ENCODE peak calls at places on chromosomes 5 and 9, in seven cellular contexts. Z is K562, T is heart right ventricle, D is BJ, U is fibroblast of mammary gland, P is A549, L is adrenal gland. A is an unnamed sample.

GRCh38 chr5:73118331-73119011 is 1.9 kb upstream of the TMEM171 start:
- DNase-seq in Z (no peak), T (no peak), D (no peak), U (no peak), P (no peak), L (no peak), A (no peak)

GRCh38 chr5:110909415-110909814 is 162.1 kb upstream of the TSLP start:
- DNase-seq in Z (no peak), T (no peak), D (no peak), U (no peak), P (no peak), L (no peak), A (no peak)

GRCh38 chr5:159978358-159978757 is 30.6 kb upstream of the TTC1 start:
- DNase-seq in Z (no peak), T (no peak), D (no peak), U (no peak), P (no peak), L (no peak), A (no peak)

GRCh38 chr5:150670275-150670960 is 9.4 kb downstream of the MYOZ3 start:
- DNase-seq in Z (no peak), T (no peak), D (no peak), U (no peak), P (no peak), L (no peak), A (no peak)

GRCh38 chr9:106324596-106325280 is 538.2 kb upstream of the ZNF462 start:
- DNase-seq in Z (no peak), T (no peak), D (no peak), U (no peak), P (no peak), L (no peak), A (no peak)

GRCh38 chr5:111967463-111967862 is 210.5 kb upstream of the NREP start:
- DNase-seq in Z (no peak), T (no peak), D (no peak), U (no peak), P (no peak), L (no peak), A (no peak)

GRCh38 chr9:136821333-136822031 is 13.7 kb downstream of the RABL6 start:
- DNase-seq in Z (peak), T (no peak), D (no peak), U (peak), P (no peak), L (no peak), A (no peak)

GRCh38 chr5:105952875-105953274 is 1717.9 kb downstream of the EFNA5 start:
- DNase-seq in Z (no peak), T (no peak), D (no peak), U (peak), P (no peak), L (no peak), A (peak)

GRCh38 chr5:93677344-93678021 is 63.9 kb downstream of the POU5F2 start:
- DNase-seq in Z (no peak), T (peak), D (peak), U (peak), P (no peak), L (peak), A (peak)

GRCh38 chr5:32076699-32077695 is 97.1 kb downstream of the GOLPH3 start:
- DNase-seq in Z (peak), T (peak), D (no peak), U (peak), P (peak), L (no peak), A (peak)

GRCh38 chr9:14198544-14199510 is 115.1 kb downstream of the NFIB start:
- DNase-seq in Z (no peak), T (peak), D (no peak), U (peak), P (no peak), L (peak), A (peak)

GRCh38 chr5:27855491-27855890 is 817.1 kb upstream of the CDH9 start:
- DNase-seq in Z (no peak), T (no peak), D (no peak), U (no peak), P (no peak), L (no peak), A (no peak)

GRCh38 chr5:669111-669841 is 23.9 kb downstream of the TPPP start:
- DNase-seq in Z (peak), T (no peak), D (no peak), U (no peak), P (no peak), L (no peak), A (peak)

GRCh38 chr5:40842351-40842750 is 1.2 kb downstream of the CARD6 start:
- DNase-seq in Z (no peak), T (no peak), D (no peak), U (peak), P (peak), L (no peak), A (no peak)

GRCh38 chr5:145101246-145101645 is 733.9 kb downstream of the PRELID2 start:
- DNase-seq in Z (no peak), T (no peak), D (no peak), U (no peak), P (peak), L (no peak), A (no peak)

GRCh38 chr5:93299596-93300308 is 281.3 kb downstream of the NR2F1-AS1 start:
- DNase-seq in Z (no peak), T (no peak), D (no peak), U (no peak), P (no peak), L (no peak), A (no peak)

GRCh38 chr9:73402081-73403028 is 250.7 kb downstream of the ANXA1 start:
- DNase-seq in Z (no peak), T (no peak), D (no peak), U (peak), P (no peak), L (no peak), A (no peak)

GRCh38 chr5:45542421-45542820 is 153.8 kb downstream of the HCN1 start:
- DNase-seq in Z (no peak), T (no peak), D (no peak), U (no peak), P (no peak), L (no peak), A (no peak)

GRCh38 chr9:34507966-34508365 is 14.8 kb downstream of the ENHO start:
- DNase-seq in Z (no peak), T (no peak), D (no peak), U (no peak), P (no peak), L (no peak), A (no peak)

GRCh38 chr5:68232272-68232671 is 16.7 kb downstream of the PIK3R1 start:
- DNase-seq in Z (no peak), T (no peak), D (no peak), U (no peak), P (no peak), L (no peak), A (no peak)

GRCh38 chr5:2895196-2895595 is 143.7 kb upstream of the IRX2 start:
- DNase-seq in Z (no peak), T (no peak), D (no peak), U (no peak), P (no peak), L (no peak), A (no peak)

GRCh38 chr5:114830114-114830513 is 339.6 kb downstream of the TRIM36 start:
- DNase-seq in Z (no peak), T (no peak), D (no peak), U (no peak), P (no peak), L (no peak), A (no peak)

GRCh38 chr5:10138385-10139057 is 111.2 kb downstream of the ATPSCKMT start:
- DNase-seq in Z (no peak), T (no peak), D (no peak), U (no peak), P (no peak), L (no peak), A (no peak)

GRCh38 chr5:6711409-6712135 is 1.7 kb upstream of the TENT4A start:
- DNase-seq in Z (no peak), T (no peak), D (no peak), U (no peak), P (no peak), L (no peak), A (no peak)

GRCh38 chr9:686381-686813 is 155.1 kb upstream of the DMRT1 start:
- DNase-seq in Z (no peak), T (no peak), D (no peak), U (peak), P (no peak), L (no peak), A (no peak)

GRCh38 chr9:116152941-116153764 is 438 bp upstream of the PAPPA start:
- DNase-seq in Z (no peak), T (no peak), D (no peak), U (peak), P (peak), L (no peak), A (no peak)

GRCh38 chr5:181203842-181204560 is 995 bp downstream of the TRIM7 start:
- DNase-seq in Z (peak), T (no peak), D (no peak), U (no peak), P (peak), L (no peak), A (peak)

GRCh38 chr9:8349928-8350327 is 550.4 kb upstream of the DMAC1 start:
- DNase-seq in Z (no peak), T (no peak), D (no peak), U (no peak), P (no peak), L (no peak), A (no peak)
- TF ChIP-seq CTCF in Z (no peak), T (no peak), D (no peak), U (no peak), P (no peak), L (no peak), A (no peak)

GRCh38 chr5:176902102-176902814 is 3.1 kb upstream of the HK3 start:
- DNase-seq in Z (no peak), T (no peak), D (no peak), U (no peak), P (no peak), L (no peak), A (no peak)

GRCh38 chr5:176899296-176899891 is at the start of gene HK3:
- DNase-seq in Z (no peak), T (no peak), D (no peak), U (no peak), P (no peak), L (no peak), A (no peak)

GRCh38 chr5:176901260-176902101 is 2.3 kb upstream of the HK3 start:
- DNase-seq in Z (no peak), T (no peak), D (no peak), U (no peak), P (no peak), L (no peak), A (no peak)

GRCh38 chr5:176899946-176900782 is 1.0 kb upstream of the HK3 start:
- DNase-seq in Z (no peak), T (no peak), D (no peak), U (no peak), P (no peak), L (no peak), A (no peak)

GRCh38 chr5:176900783-176901204 is 1.6 kb upstream of the HK3 start:
- DNase-seq in Z (no peak), T (no peak), D (no peak), U (no peak), P (no peak), L (no peak), A (no peak)
- H3K4me3 ChIP-seq in Z (no peak), T (no peak), D (no peak), U (no peak), P (no peak), L (no peak), A (no peak)

GRCh38 chr5:75046366-75047142 is 5.8 kb downstream of the GCNT4 start:
- DNase-seq in Z (no peak), T (no peak), D (no peak), U (no peak), P (no peak), L (no peak), A (no peak)

GRCh38 chr5:75049581-75050274 is 2.6 kb downstream of the GCNT4 start:
- DNase-seq in Z (peak), T (no peak), D (no peak), U (peak), P (peak), L (peak), A (peak)

GRCh38 chr5:75048457-75048953 is 3.9 kb downstream of the GCNT4 start:
- DNase-seq in Z (no peak), T (no peak), D (no peak), U (peak), P (no peak), L (no peak), A (no peak)

GRCh38 chr5:75045071-75045470 is 7.3 kb downstream of the GCNT4 start:
- DNase-seq in Z (no peak), T (no peak), D (no peak), U (no peak), P (no peak), L (no peak), A (no peak)

DNA sequence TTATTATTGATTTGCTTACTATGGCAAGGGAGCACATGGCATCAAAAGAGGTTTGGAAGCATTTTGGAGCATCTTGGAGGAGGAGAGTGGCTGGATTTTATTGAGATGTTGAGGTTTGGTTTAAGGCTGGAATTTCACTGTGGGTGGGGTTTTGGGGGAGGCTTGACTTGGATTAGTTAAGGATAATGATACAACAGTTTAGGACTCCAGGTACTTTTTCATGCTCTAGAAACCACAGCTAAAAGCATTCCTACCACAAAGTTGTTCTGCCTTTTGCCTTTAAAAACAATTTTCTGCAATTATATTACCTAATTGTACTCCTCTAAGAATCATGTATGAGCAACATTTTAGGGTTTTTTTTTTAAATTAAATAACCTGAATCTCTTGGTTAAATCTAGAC is 5.0 kb downstream of the GCNT4 start:
- DNase-seq in Z (no peak), T (no peak), D (no peak), U (no peak), P (no peak), L (no peak), A (no peak)
- TF ChIP-seq CTCF in Z (no peak), T (no peak), D (no peak), U (no peak), P (no peak), L (no peak), A (no peak)

GRCh38 chr9:114553202-114553601 is 34.4 kb upstream of the ATP6V1G1 start:
- DNase-seq in Z (no peak), T (no peak), D (no peak), U (no peak), P (no peak), L (no peak), A (no peak)

GRCh38 chr9:114559830-114560520 is 27.6 kb upstream of the ATP6V1G1 start:
- DNase-seq in Z (no peak), T (no peak), D (no peak), U (no peak), P (no peak), L (no peak), A (no peak)

GRCh38 chr9:114561771-114562170 is 25.8 kb upstream of the ATP6V1G1 start:
- DNase-seq in Z (no peak), T (no peak), D (no peak), U (no peak), P (no peak), L (no peak), A (no peak)

GRCh38 chr9:114560956-114561355 is 26.6 kb upstream of the ATP6V1G1 start:
- DNase-seq in Z (no peak), T (no peak), D (no peak), U (no peak), P (no peak), L (no peak), A (no peak)

GRCh38 chr9:114558027-114558675 is 29.4 kb upstream of the ATP6V1G1 start:
- DNase-seq in Z (no peak), T (no peak), D (no peak), U (no peak), P (no peak), L (no peak), A (no peak)
- H3K4me3 ChIP-seq in Z (no peak), T (no peak), D (no peak), U (no peak), P (no peak), L (no peak), A (no peak)

GRCh38 chr5:168357881-168358280 is 66.4 kb downstream of the WWC1 start:
- DNase-seq in Z (no peak), T (no peak), D (no peak), U (no peak), P (no peak), L (no peak), A (no peak)
- TF ChIP-seq CTCF in Z (no peak), T (no peak), D (no peak), U (no peak), P (no peak), L (no peak), A (no peak)

GRCh38 chr5:154472871-154473580 is 5.0 kb downstream of the HAND1 start:
- DNase-seq in Z (no peak), T (no peak), D (no peak), U (no peak), P (no peak), L (no peak), A (no peak)

GRCh38 chr5:154467655-154468354 is 10.2 kb downstream of the HAND1 start:
- DNase-seq in Z (peak), T (peak), D (no peak), U (peak), P (peak), L (peak), A (peak)

GRCh38 chr5:154466671-154467070 is 11.4 kb downstream of the HAND1 start:
- DNase-seq in Z (no peak), T (no peak), D (no peak), U (no peak), P (no peak), L (no peak), A (no peak)

GRCh38 chr5:154470949-154471870 is 6.8 kb downstream of the HAND1 start:
- DNase-seq in Z (no peak), T (no peak), D (no peak), U (no peak), P (no peak), L (no peak), A (peak)

DNA sequence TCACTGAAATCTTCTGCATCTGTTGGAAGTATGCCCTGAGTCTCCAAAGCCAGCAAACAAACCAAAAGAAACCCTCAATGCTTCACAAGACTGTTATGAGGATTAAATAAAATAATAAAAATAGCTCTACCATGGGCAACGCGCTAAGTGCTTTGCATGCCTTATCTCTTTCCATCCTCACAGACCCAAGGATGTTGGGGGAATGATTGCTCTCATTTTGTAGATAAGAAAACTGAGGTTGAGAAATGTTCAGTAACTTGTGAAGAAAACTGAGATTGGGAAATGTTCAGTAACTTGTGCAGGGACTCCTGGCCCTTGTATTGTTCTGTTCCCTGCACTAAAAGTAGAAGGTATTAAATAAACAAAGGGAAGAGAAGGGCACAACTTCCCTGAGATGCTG is 7.9 kb downstream of the HAND1 start:
- DNase-seq in Z (no peak), T (no peak), D (no peak), U (no peak), P (no peak), L (no peak), A (no peak)
- H3K4me3 ChIP-seq in Z (no peak), T (no peak), D (no peak), U (no peak), P (no peak), L (no peak), A (no peak)

DNA sequence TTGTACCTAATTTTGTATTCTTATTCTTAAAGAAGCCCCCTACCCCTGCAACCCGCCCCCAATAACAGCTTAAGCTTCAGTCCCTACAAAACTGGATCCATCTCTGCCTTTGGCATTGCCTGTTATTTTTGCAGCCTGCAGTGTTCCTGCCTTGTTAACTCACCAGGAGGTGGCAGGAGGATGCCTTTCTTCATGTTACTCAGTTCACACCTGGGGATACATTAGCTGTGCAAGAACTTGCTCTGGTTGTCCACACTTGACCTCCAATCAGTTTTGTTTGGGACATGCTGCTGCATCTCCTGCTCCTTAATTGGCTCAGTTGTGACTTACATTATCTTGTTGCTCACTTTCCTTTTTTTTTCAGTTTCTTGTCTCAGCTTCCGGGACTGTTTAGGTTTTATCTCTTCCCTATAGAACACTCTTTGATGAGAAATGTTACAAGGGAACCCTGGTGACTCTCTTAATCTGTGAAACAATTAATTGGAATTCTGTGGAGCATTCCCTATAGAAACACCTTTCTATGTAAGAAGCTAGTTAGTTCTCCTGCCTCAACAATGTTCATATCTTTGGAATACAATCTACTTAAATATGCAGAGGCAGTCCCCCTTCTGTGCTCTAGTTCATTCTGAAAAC is 467.7 kb upstream of the ACO1 start:
- DNase-seq in Z (no peak), T (no peak), D (no peak), U (no peak), P (no peak), L (no peak), A (no peak)
- TF ChIP-seq CTCF in Z (no peak), T (no peak), D (no peak), U (no peak), P (no peak), L (no peak), A (peak)

A was measured in BE2C.